ENCODE peak calls at places on chromosomes 16 and 17, in five cellular contexts. I is H1, Z is LHCN-M2, T is RCC 7860, L is GM12865. S is an unnamed sample.

GRCh38 chr17:66945451-66945850 is 19.1 kb upstream of the CACNG4 start:
- DNase-seq in L (no peak), Z (peak; percentile 20), I (no peak), T (no peak), S (peak; percentile 92)

GRCh38 chr17:50356892-50357510 is 11.1 kb downstream of the XYLT2 start:
- DNase-seq in Z (no peak), L (no peak), I (no peak), T (no peak), S (no peak)

GRCh38 chr16:2858245-2859025 is 465 bp upstream of the PRSS22 start:
- DNase-seq in T (no peak), I (peak; percentile 63), Z (no peak), L (no peak), S (no peak)

GRCh38 chr17:74646231-74646630 is 22.7 kb upstream of the CD300E start:
- DNase-seq in T (no peak), L (peak; percentile 40), Z (no peak), I (no peak), S (peak; percentile 61)

GRCh38 chr17:42525221-42525620 is 10.8 kb upstream of the NAGLU start:
- DNase-seq in T (no peak), Z (no peak), I (no peak), L (no peak), S (no peak)

GRCh38 chr16:23268561-23268960 is 33.5 kb upstream of the SCNN1B start:
- DNase-seq in Z (no peak), I (no peak), L (no peak), T (no peak), S (no peak)

GRCh38 chr17:58363457-58364185 is 11.6 kb upstream of the SUPT4H1 start:
- DNase-seq in Z (no peak), L (no peak), T (no peak), I (no peak), S (no peak)

GRCh38 chr17:80992077-80992947 is 671 bp downstream of the CHMP6 start:
- DNase-seq in Z (no peak), I (no peak), T (no peak), L (no peak), S (no peak)

GRCh38 chr16:59973966-59974365 is 1239.8 kb upstream of the GOT2 start:
- DNase-seq in T (no peak), L (no peak), Z (peak; percentile 75), I (no peak), S (no peak)

GRCh38 chr16:84834403-84834772 is 14.6 kb downstream of the CRISPLD2 start:
- DNase-seq in I (no peak), L (no peak), T (no peak), Z (no peak), S (no peak)

GRCh38 chr17:44348234-44348987 is 3.3 kb downstream of the GRN start:
- DNase-seq in L (peak; percentile 94), I (no peak), T (peak; percentile 60), Z (peak; percentile 66), S (peak; percentile 99)

GRCh38 chr16:69273009-69273408 is 38.1 kb upstream of the VPS4A start:
- DNase-seq in Z (peak; percentile 17), I (no peak), T (no peak), L (no peak), S (no peak)

GRCh38 chr17:8047769-8048110 is 8.9 kb downstream of the ALOX15B start:
- DNase-seq in I (no peak), L (no peak), Z (no peak), T (no peak), S (no peak)

GRCh38 chr17:694239-694638 is 20.4 kb downstream of the VPS53 start:
- DNase-seq in I (no peak), T (peak; percentile 99), Z (peak; percentile 93), L (no peak), S (no peak)

S was measured in MV-4-11.